ENCODE peak calls at places on chromosomes 12 and 14, in six cellular contexts. B, E, H, C, T and G are unnamed samples.
A peak's percentile ranks its signal among the peaks of the same experiment; 100 is the strongest.

GRCh38 chr14:99257673-99258221 is 14.2 kb downstream of the BCL11B start:
- DNase-seq in B (no peak), E (no peak), H (no peak), C (no peak), T (no peak), G (no peak)

GRCh38 chr12:132557969-132558856 is 52.2 kb downstream of the LRCOL1 start:
- DNase-seq in B (no peak), E (no peak), H (no peak), C (no peak), T (peak; percentile 28), G (no peak)

GRCh38 chr14:74737753-74738325 is 24.9 kb downstream of the FCF1 start:
- DNase-seq in B (peak; percentile 76), E (no peak), H (no peak), C (peak; percentile 20), T (no peak), G (no peak)

GRCh38 chr12:3152013-3152412 is 74.8 kb downstream of the TSPAN9 start:
- DNase-seq in B (peak; percentile 52), E (peak; percentile 42), H (no peak), C (peak; percentile 42), T (peak; percentile 92), G (no peak)

GRCh38 chr12:97283297-97283696 is 179.3 kb upstream of the RMST start:
- DNase-seq in B (no peak), E (peak; percentile 32), H (no peak), C (no peak), T (no peak), G (no peak)

GRCh38 chr12:57095440-57095839 is 6.5 kb downstream of the NAB2 start:
- DNase-seq in B (no peak), E (no peak), H (no peak), C (no peak), T (no peak), G (no peak)

GRCh38 chr14:59583755-59584154 is 7.1 kb upstream of the CCDC175 start:
- DNase-seq in B (peak; percentile 56), E (no peak), H (no peak), C (no peak), T (peak; percentile 43), G (peak; percentile 62)

GRCh38 chr12:2092890-2093289 is 40.1 kb downstream of the CACNA1C start:
- DNase-seq in B (peak; percentile 90), E (no peak), H (peak; percentile 12), C (no peak), T (peak; percentile 11), G (no peak)

GRCh38 chr12:47281667-47282171 is 202.0 kb upstream of the AMIGO2 start:
- DNase-seq in B (peak; percentile 51), E (no peak), H (peak; percentile 71), C (no peak), T (no peak), G (peak; percentile 49)

GRCh38 chr14:95545769-95546168 is 10.9 kb downstream of the GLRX5 start:
- DNase-seq in B (peak; percentile 89), E (no peak), H (peak; percentile 81), C (peak; percentile 89), T (peak; percentile 44), G (peak; percentile 89)

GRCh38 chr12:125203145-125203765 is 138.0 kb downstream of the AACS start:
- DNase-seq in B (peak; percentile 39), E (no peak), H (no peak), C (no peak), T (no peak), G (peak; percentile 58)

GRCh38 chr12:57182918-57183575 is 33.5 kb upstream of the NXPH4 start:
- DNase-seq in B (peak; percentile 77), E (peak; percentile 81), H (peak; percentile 79), C (peak; percentile 65), T (peak; percentile 83), G (peak; percentile 92)

GRCh38 chr14:89956294-89957009 is 725 bp downstream of the TDP1 start:
- DNase-seq in B (peak; percentile 96), E (peak; percentile 72), H (peak; percentile 91), C (peak; percentile 93), T (peak; percentile 87), G (peak; percentile 87)

DNA sequence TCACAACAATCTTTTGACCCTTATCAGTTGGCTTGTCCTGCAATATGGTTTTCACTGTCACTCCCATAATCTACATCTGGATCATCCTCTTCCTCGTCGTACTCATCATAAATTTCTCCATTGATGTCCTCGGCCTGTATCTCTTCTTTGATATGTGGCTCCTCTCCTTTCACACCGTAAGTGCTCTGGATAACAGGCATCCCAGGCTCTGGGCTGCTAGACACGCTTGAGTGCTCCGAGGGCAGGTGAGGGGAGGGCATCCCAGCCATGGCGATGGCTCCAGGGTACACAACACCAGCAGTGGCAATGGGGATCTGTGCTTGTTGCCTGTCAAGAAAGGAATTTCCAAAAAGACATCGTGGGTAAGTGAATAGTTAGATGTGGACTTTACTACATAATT is 415.3 kb downstream of the SOX5 start:
- DNase-seq in B (no peak), E (no peak), H (no peak), C (no peak), T (no peak), G (no peak)
- H3K4me2 ChIP-seq in B (no peak overlapping the region), E (no peak overlapping the region), H (no peak overlapping the region), C (no peak overlapping the region), T (no peak overlapping the region), G (no peak overlapping the region)

GRCh38 chr14:60771117-60771516 is 36.6 kb downstream of the MNAT1 start:
- DNase-seq in B (no peak), E (no peak), H (no peak), C (no peak), T (no peak), G (no peak)
- H3K9ac ChIP-seq in B (no peak overlapping the region), E (no peak overlapping the region), H (no peak overlapping the region), C (no peak overlapping the region), T (no peak overlapping the region), G (no peak overlapping the region)

GRCh38 chr12:13176257-13176656 is 20.3 kb upstream of the EMP1 start:
- DNase-seq in B (no peak), E (no peak), H (no peak), C (no peak), T (no peak), G (peak; percentile 26)

GRCh38 chr12:13177896-13178295 is 18.6 kb upstream of the EMP1 start:
- DNase-seq in B (no peak), E (no peak), H (no peak), C (no peak), T (no peak), G (no peak)

GRCh38 chr12:13175499-13175898 is 21.0 kb upstream of the EMP1 start:
- DNase-seq in B (peak; percentile 88), E (no peak), H (peak; percentile 82), C (no peak), T (no peak), G (peak; percentile 66)

GRCh38 chr12:13178568-13179158 is 17.9 kb upstream of the EMP1 start:
- DNase-seq in B (no peak), E (no peak), H (no peak), C (peak; percentile 18), T (no peak), G (no peak)

GRCh38 chr12:13177373-13177772 is 19.2 kb upstream of the EMP1 start:
- DNase-seq in B (peak; percentile 62), E (no peak), H (no peak), C (no peak), T (no peak), G (no peak)
- H3K4me2 ChIP-seq in B (no peak overlapping the region), E (no peak overlapping the region), H (no peak overlapping the region), C (no peak overlapping the region), T (no peak overlapping the region), G (no peak overlapping the region)

DNA sequence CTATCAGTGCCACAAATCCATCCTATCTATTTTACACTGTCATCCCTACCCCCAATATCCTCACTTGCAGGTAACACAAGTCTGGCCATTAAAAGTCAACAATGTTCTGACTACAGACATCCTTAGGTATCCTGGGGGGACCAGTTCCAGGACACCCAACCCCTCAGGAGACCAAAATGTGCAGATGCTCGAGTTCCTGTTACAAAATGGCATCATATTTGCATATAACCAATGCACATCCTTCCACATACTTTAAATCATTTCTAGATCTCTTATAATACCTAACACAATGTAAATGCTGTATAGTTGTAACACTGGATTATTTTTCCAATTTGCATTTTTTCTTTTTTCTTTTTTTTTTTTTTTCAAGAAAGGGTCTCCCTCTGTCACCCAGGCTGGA is 6.9 kb downstream of the SYCP3 start:
- DNase-seq in B (no peak), E (no peak), H (no peak), C (no peak), T (no peak), G (no peak)
- H3K9ac ChIP-seq in B (no peak overlapping the region), E (no peak overlapping the region), H (no peak overlapping the region), C (no peak overlapping the region), T (no peak overlapping the region), G (no peak overlapping the region)

GRCh38 chr12:115522010-115522409 is 755.5 kb downstream of the MED13L start:
- DNase-seq in B (no peak), E (no peak), H (no peak), C (no peak), T (no peak), G (no peak)

GRCh38 chr12:115519887-115520286 is 757.6 kb downstream of the MED13L start:
- DNase-seq in B (no peak), E (no peak), H (no peak), C (no peak), T (no peak), G (no peak)

GRCh38 chr12:115517913-115518312 is 759.6 kb downstream of the MED13L start:
- DNase-seq in B (no peak), E (no peak), H (no peak), C (no peak), T (no peak), G (no peak)

GRCh38 chr12:115519359-115519758 is 758.1 kb downstream of the MED13L start:
- DNase-seq in B (no peak), E (no peak), H (no peak), C (no peak), T (no peak), G (no peak)
- H3K4me2 ChIP-seq in B (no peak overlapping the region), E (no peak overlapping the region), H (no peak overlapping the region), C (no peak overlapping the region), T (no peak overlapping the region), G (no peak overlapping the region)

GRCh38 chr14:24068711-24069410 is 2.5 kb upstream of the CPNE6 start:
- DNase-seq in B (no peak), E (no peak), H (no peak), C (no peak), T (no peak), G (no peak)
- H3K9ac ChIP-seq in B (no peak overlapping the region), E (no peak overlapping the region), H (no peak overlapping the region), C (no peak overlapping the region), T (no peak overlapping the region), G (no peak overlapping the region)